ENCODE peak calls at places on chromosomes 12 and 14, in four cellular contexts. P, K, I and G are unnamed samples.

GRCh38 chr12:89470741-89471504 is 53.7 kb downstream of the GALNT4 start:
- DNase-seq in P (peak), K (no peak), I (no peak), G (no peak)

GRCh38 chr12:3117144-3117581 is 40.0 kb downstream of the TSPAN9 start:
- DNase-seq in P (no peak), K (no peak), I (no peak), G (peak)

GRCh38 chr12:70645494-70646317 is 8.5 kb upstream of the PTPRB start:
- DNase-seq in I (no peak), K (no peak), P (peak), G (peak)

GRCh38 chr14:55130194-55130550 is 1.1 kb downstream of the LGALS3 start:
- DNase-seq in K (no peak), I (no peak), P (peak), G (peak)

GRCh38 chr14:94677747-94678146 is 65.6 kb downstream of the SERPINA3 start:
- DNase-seq in I (no peak), P (no peak), K (no peak), G (no peak)

GRCh38 chr12:57164966-57165365 is 17.5 kb upstream of the LRP1-AS start:
- DNase-seq in I (no peak), K (no peak), P (no peak), G (no peak)

GRCh38 chr14:99247091-99247729 is 24.8 kb downstream of the BCL11B start:
- DNase-seq in K (no peak), I (no peak), P (no peak), G (no peak)

GRCh38 chr12:95789126-95790024 is 1.2 kb downstream of the NTN4 start:
- DNase-seq in K (no peak), I (peak), P (peak), G (peak)

GRCh38 chr14:50977863-50978520 is 33.7 kb upstream of the PYGL start:
- DNase-seq in K (no peak), P (no peak), I (peak), G (no peak)

GRCh38 chr12:4217091-4217490 is 56.5 kb upstream of the CCND2 start:
- DNase-seq in I (no peak), K (no peak), P (no peak), G (no peak)

GRCh38 chr14:36300337-36300736 is 20.1 kb downstream of the MBIP start:
- DNase-seq in I (no peak), P (no peak), K (no peak), G (no peak)

GRCh38 chr14:80930836-80931389 is 10.6 kb downstream of the CEP128 start:
- DNase-seq in I (no peak), K (no peak), P (peak), G (peak)

GRCh38 chr12:113954547-113954946 is 11.6 kb downstream of the RBM19 start:
- DNase-seq in K (no peak), I (no peak), P (no peak), G (no peak)

GRCh38 chr12:78470354-78471195 is 394.0 kb upstream of the SYT1 start:
- DNase-seq in I (no peak), K (no peak), P (peak), G (peak)

GRCh38 chr14:31530136-31530535 is 31.1 kb upstream of the NUBPL start:
- DNase-seq in K (no peak), P (no peak), I (no peak), G (no peak)

GRCh38 chr14:100701314-100701713 is 25.4 kb upstream of the DLK1 start:
- DNase-seq in P (no peak), K (no peak), I (no peak), G (no peak)

GRCh38 chr14:92922883-92923743 is at the start of gene CHGA:
- DNase-seq in I (peak), P (peak), K (peak), G (peak)

GRCh38 chr12:49017764-49018281 is 753 bp downstream of the PRKAG1 start:
- DNase-seq in P (no peak), I (peak), K (no peak), G (no peak)

GRCh38 chr14:33699300-33699699 is 251.6 kb downstream of the EGLN3 start:
- DNase-seq in I (no peak), P (no peak), K (no peak), G (no peak)

GRCh38 chr12:91211869-91212268 is 29.3 kb upstream of the DCN start:
- DNase-seq in I (no peak), P (no peak), K (no peak), G (no peak)

GRCh38 chr12:20695232-20695631 is at the start of gene SLCO1C1:
- DNase-seq in I (no peak), K (no peak), P (no peak), G (no peak)

GRCh38 chr14:79395061-79395460 is 816.2 kb downstream of the DIO2 start:
- DNase-seq in I (no peak), K (no peak), P (no peak), G (no peak)

GRCh38 chr12:12823811-12824210 is 10.7 kb downstream of the DDX47 start:
- DNase-seq in P (no peak), I (no peak), K (no peak), G (no peak)

GRCh38 chr12:98182791-98183190 is 332.6 kb upstream of the TMPO start:
- DNase-seq in K (no peak), I (no peak), P (no peak), G (no peak)

GRCh38 chr12:100926669-100927248 is 132.2 kb downstream of the ANO4 start:
- DNase-seq in P (peak), K (no peak), I (no peak), G (no peak)

GRCh38 chr12:127899981-127900380 is 367.0 kb upstream of the TMEM132C start:
- DNase-seq in P (no peak), I (no peak), K (no peak), G (no peak)

GRCh38 chr14:100313464-100314230 is 7.4 kb upstream of the SLC25A29 start:
- DNase-seq in I (no peak), K (no peak), P (no peak), G (no peak)